ENCODE peak calls at places on chromosomes 12 and 14, in five cellular contexts. Y, A, I, O and Z are unnamed samples. For H3K4me1, the result is how much of the 10 kb centered on the place peaks cover.

GRCh38 chr12:91205791-91206190 is 23.2 kb upstream of the DCN start:
- DNase-seq in Y (no peak), A (peak), I (no peak), O (no peak), Z (no peak)

GRCh38 chr12:27429606-27430005 is 16.9 kb upstream of the SMCO2 start:
- DNase-seq in Y (no peak), A (no peak), I (no peak), O (no peak), Z (no peak)

GRCh38 chr14:105862581-105863239 is 336.3 kb downstream of the TMEM121 start:
- DNase-seq in Y (no peak), A (no peak), I (no peak), O (no peak), Z (no peak)

GRCh38 chr14:59439256-59440015 is 25.7 kb downstream of the GPR135 start:
- DNase-seq in Y (no peak), A (peak), I (no peak), O (no peak), Z (no peak)

GRCh38 chr14:25136811-25137210 is 86.9 kb upstream of the STXBP6 start:
- DNase-seq in Y (no peak), A (no peak), I (no peak), O (no peak), Z (no peak)

GRCh38 chr12:62928632-62929031 is 6.3 kb downstream of the PPM1H start:
- DNase-seq in Y (no peak), A (no peak), I (no peak), O (no peak), Z (no peak)

GRCh38 chr12:109047081-109047805 is 5.1 kb upstream of the USP30 start:
- DNase-seq in Y (no peak), A (peak), I (no peak), O (no peak), Z (no peak)

GRCh38 chr12:56256326-56256960 is 1.7 kb downstream of the ANKRD52 start:
- DNase-seq in Y (no peak), A (peak), I (no peak), O (no peak), Z (no peak)

GRCh38 chr12:109641422-109641821 is 67.8 kb downstream of the MVK start:
- DNase-seq in Y (no peak), A (no peak), I (no peak), O (no peak), Z (no peak)

GRCh38 chr12:130737731-130738130 is 21.6 kb upstream of the RIMBP2 start:
- DNase-seq in Y (no peak), A (no peak), I (no peak), O (no peak), Z (no peak)

GRCh38 chr12:124563809-124564208 is 3.6 kb downstream of the NCOR2 start:
- DNase-seq in Y (no peak), A (no peak), I (no peak), O (no peak), Z (no peak)
- H3K4me1 ChIP-seq in Y (under half), A (under half), I (half or more), O (under half), Z (under half)

DNA sequence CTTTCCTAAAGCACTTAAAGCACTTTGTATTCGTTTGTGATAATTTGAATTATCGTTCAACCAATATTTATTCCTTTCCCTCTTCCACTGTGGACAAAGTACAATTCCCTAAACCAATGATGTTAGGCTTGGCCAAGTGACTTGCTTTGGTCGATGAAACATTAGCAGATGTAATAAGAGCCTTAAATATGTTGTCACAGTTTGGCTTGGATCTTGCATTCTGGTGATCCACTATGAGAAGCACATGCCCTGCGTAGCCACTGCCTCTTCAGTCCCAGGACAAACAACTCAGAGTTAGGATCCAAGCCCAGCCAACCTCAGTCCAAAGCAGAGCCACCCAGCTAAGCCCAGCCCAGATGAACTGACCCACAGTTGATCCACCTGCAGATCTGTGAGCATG is 8.4 kb upstream of the C12orf75 start:
- DNase-seq in Y (no peak), A (no peak), I (no peak), O (no peak), Z (peak)
- H3K4me1 ChIP-seq in Y (under half), A (under half), I (under half), O (under half), Z (under half)

GRCh38 chr12:106113446-106114083 is 25.2 kb downstream of the NUAK1 start:
- DNase-seq in Y (no peak), A (peak), I (no peak), O (no peak), Z (no peak)
- H3K4me1 ChIP-seq in Y (half or more), A (under half), I (half or more), O (half or more), Z (under half)

GRCh38 chr14:53955234-53955556 is 1.4 kb downstream of the BMP4 start:
- DNase-seq in Y (no peak), A (no peak), I (peak), O (no peak), Z (no peak)
- H3K4me1 ChIP-seq in Y (under half), A (under half), I (under half), O (under half), Z (under half)

GRCh38 chr14:54597795-54598443 is 31.0 kb downstream of the SAMD4A start:
- DNase-seq in Y (no peak), A (peak), I (no peak), O (no peak), Z (no peak)
- H3K4me1 ChIP-seq in Y (under half), A (under half), I (under half), O (under half), Z (under half)

GRCh38 chr12:68368332-68368731 is 36.2 kb upstream of the MDM1 start:
- DNase-seq in Y (no peak), A (no peak), I (no peak), O (no peak), Z (no peak)
- H3K4me1 ChIP-seq in Y (under half), A (under half), I (under half), O (under half), Z (under half)

GRCh38 chr12:53105256-53105655 is 2.0 kb downstream of the SOAT2 start:
- DNase-seq in Y (no peak), A (no peak), I (no peak), O (no peak), Z (no peak)
- H3K4me1 ChIP-seq in Y (under half), A (under half), I (under half), O (under half), Z (under half)

GRCh38 chr12:120230974-120231315 is 30.0 kb upstream of the RPLP0 start:
- DNase-seq in Y (no peak), A (no peak), I (no peak), O (no peak), Z (no peak)
- H3K4me1 ChIP-seq in Y (half or more), A (half or more), I (half or more), O (half or more), Z (under half)

DNA sequence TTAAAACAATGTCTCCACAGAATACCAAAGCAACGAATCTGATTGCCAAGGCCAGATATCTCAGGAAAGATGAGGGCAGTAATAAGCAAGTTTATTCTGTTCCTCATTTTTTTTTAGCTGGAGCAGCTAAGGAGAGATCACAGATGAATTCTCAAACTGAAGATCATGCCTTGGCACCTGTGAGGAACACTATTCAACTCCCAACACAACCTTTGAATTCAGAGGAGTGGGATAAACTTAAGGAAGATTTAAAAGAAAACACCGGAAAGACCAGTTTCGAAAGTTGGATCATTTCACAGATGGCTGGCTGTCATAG is 994 bp downstream of the PRORP start:
- DNase-seq in Y (no peak), A (no peak), I (no peak), O (no peak), Z (peak)
- H3K4me1 ChIP-seq in Y (under half), A (under half), I (under half), O (under half), Z (under half)